ENCODE peak calls at places on chromosomes 6 and 20, in five cellular contexts. E, S, A, D and J are unnamed samples.
A peak's percentile ranks its signal among the peaks of the same experiment; 100 is the strongest.

GRCh38 chr20:50624351-50625016 is 66.9 kb downstream of the RIPOR3 start:
- DNase-seq in E (no peak), S (no peak), A (no peak), D (no peak), J (no peak)

GRCh38 chr6:836276-836853 is 143.4 kb upstream of the EXOC2 start:
- DNase-seq in E (no peak), S (no peak), A (no peak), D (no peak), J (no peak)

GRCh38 chr6:41153451-41153850 is 696 bp downstream of the TREML1 start:
- DNase-seq in E (no peak), S (no peak), A (no peak), D (no peak), J (no peak)

GRCh38 chr6:32967151-32968091 is 973 bp upstream of the BRD2 start:
- DNase-seq in E (peak; percentile 64), S (no peak), A (peak; percentile 39), D (peak; percentile 49), J (no peak)

GRCh38 chr20:49786226-49786625 is 26.4 kb upstream of the SLC9A8 start:
- DNase-seq in E (no peak), S (no peak), A (no peak), D (no peak), J (no peak)

GRCh38 chr6:144036064-144036873 is 28.2 kb upstream of the PLAGL1 start:
- DNase-seq in E (peak; percentile 57), S (peak; percentile 24), A (no peak), D (peak; percentile 40), J (peak; percentile 32)

GRCh38 chr6:75272145-75272840 is 12.3 kb downstream of the TMEM30A start:
- DNase-seq in E (peak; percentile 83), S (peak; percentile 29), A (no peak), D (peak; percentile 68), J (peak; percentile 64)

GRCh38 chr6:152123076-152123475 is 315.6 kb downstream of the ESR1 start:
- DNase-seq in E (no peak), S (no peak), A (no peak), D (no peak), J (no peak)

GRCh38 chr20:51609251-51609650 is 66.7 kb upstream of the NFATC2 start:
- DNase-seq in E (no peak), S (no peak), A (no peak), D (no peak), J (no peak)

GRCh38 chr6:2103644-2104523 is 141.5 kb downstream of the GMDS start:
- DNase-seq in E (peak; percentile 61), S (peak; percentile 23), A (no peak), D (peak; percentile 69), J (peak; percentile 59)

GRCh38 chr6:125046107-125046925 is 84.1 kb downstream of the RNF217 start:
- DNase-seq in E (no peak), S (no peak), A (no peak), D (no peak), J (no peak)

GRCh38 chr6:45504947-45505346 is 127.2 kb upstream of the SUPT3H start:
- DNase-seq in E (peak; percentile 96), S (peak; percentile 38), A (peak; percentile 21), D (peak; percentile 98), J (peak; percentile 77)

GRCh38 chr6:7467007-7467897 is 74.2 kb upstream of the DSP start:
- DNase-seq in E (no peak), S (no peak), A (no peak), D (peak; percentile 26), J (no peak)

GRCh38 chr20:50328996-50329898 is 138.6 kb downstream of the CEBPB start:
- DNase-seq in E (no peak), S (no peak), A (no peak), D (no peak), J (no peak)

GRCh38 chr6:42250509-42250908 is 32.8 kb upstream of the MRPS10 start:
- DNase-seq in E (no peak), S (no peak), A (no peak), D (no peak), J (no peak)

GRCh38 chr20:3980260-3981131 is 34.9 kb downstream of the RNF24 start:
- DNase-seq in E (peak; percentile 74), S (peak; percentile 52), A (peak; percentile 26), D (peak; percentile 73), J (peak; percentile 16)

GRCh38 chr6:37585523-37585905 is 85.8 kb upstream of the CCDC167 start:
- DNase-seq in E (no peak), S (no peak), A (no peak), D (peak; percentile 37), J (no peak)

GRCh38 chr6:114816678-114817077 is 473.9 kb upstream of the HS3ST5 start:
- DNase-seq in E (no peak), S (no peak), A (no peak), D (no peak), J (no peak)

GRCh38 chr6:120620900-120621299 is 713.4 kb downstream of the TBC1D32 start:
- DNase-seq in E (no peak), S (no peak), A (no peak), D (no peak), J (no peak)

GRCh38 chr20:19785173-19785799 is 27.2 kb downstream of the RIN2 start:
- DNase-seq in E (peak; percentile 61), S (peak; percentile 70), A (no peak), D (peak; percentile 68), J (peak; percentile 41)
- TF ChIP-seq CTCF in E (no peak), S (no peak), A (no peak), D (no peak), J (no peak)

DNA sequence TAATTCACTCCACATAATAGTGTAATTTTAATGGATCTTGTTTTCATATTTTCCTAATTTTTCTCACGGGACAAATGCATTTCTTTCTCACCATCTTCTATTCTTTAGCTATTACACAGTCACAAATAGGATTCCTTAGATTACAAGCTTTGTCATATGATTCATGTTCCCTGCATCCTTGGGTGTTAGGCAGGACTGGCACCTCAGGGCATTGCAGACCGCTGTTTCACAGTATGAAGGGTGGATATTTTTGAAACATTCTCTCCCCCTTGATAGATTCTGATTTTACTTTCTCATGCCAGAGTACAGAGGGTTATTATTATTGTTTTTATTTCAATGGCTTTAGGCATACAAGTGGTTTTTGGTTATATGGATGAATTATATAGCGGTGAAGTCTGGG is 602.5 kb downstream of the PHF3 start:
- DNase-seq in E (no peak), S (no peak), A (no peak), D (no peak), J (no peak)
- H3K4me3 ChIP-seq in E (no peak overlapping the region), S (no peak overlapping the region), A (no peak overlapping the region), D (no peak overlapping the region), J (no peak overlapping the region)

GRCh38 chr20:24993337-24994185 is 1.0 kb upstream of the APMAP start:
- DNase-seq in E (peak; percentile 70), S (peak; percentile 23), A (no peak), D (peak; percentile 57), J (peak; percentile 68)
- TF ChIP-seq CTCF in E (peak; percentile 49), S (peak; percentile 47), A (peak; percentile 47), D (peak; percentile 53), J (peak; percentile 22)

DNA sequence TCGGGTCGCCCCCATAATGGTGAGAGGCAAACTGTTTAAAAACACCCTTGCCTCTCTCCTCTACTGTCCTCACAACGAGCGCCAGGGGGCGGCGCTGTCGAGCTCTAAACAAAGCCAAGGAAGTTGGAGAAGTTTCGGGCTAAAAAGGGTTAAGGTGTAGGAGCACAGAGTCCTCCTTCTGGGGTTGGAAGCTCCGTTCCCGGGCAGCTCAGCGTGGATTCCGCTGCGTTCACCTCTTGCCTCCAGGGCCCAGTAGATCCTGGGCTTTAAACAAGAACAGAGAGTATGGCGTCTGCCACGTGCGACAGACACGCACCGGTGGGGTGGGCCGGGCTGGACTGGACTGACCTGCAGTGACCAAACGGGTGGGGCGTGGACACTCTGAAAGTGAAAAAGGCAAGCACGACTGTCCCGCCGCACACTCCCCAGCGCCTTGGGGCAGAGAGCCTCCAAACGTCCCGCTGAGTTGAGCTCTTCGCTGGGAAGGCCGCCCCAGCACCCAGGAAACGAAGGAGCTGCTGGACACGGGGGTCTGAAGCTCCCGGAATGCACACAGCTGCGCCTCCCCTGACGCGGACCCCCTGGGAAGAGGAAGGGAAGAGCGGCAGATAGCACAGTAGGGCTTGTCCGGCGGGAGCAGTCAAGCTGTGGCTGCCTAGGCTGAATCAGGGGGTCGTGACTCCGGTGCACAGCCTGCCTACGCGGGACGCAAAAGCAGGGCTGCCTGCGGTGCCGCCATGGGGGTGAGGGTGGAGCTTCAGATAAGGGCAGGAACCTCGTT is 1.6 kb upstream of the THBD start:
- DNase-seq in E (peak; percentile 87), S (no peak), A (peak; percentile 77), D (peak; percentile 52), J (peak; percentile 72)
- H3K4me3 ChIP-seq in E (peak overlapping the region; percentile 47), S (peak overlapping the region; percentile 47), A (peak overlapping the region; percentile 36), D (peak overlapping the region; percentile 31), J (peak overlapping the region; percentile 45)

DNA sequence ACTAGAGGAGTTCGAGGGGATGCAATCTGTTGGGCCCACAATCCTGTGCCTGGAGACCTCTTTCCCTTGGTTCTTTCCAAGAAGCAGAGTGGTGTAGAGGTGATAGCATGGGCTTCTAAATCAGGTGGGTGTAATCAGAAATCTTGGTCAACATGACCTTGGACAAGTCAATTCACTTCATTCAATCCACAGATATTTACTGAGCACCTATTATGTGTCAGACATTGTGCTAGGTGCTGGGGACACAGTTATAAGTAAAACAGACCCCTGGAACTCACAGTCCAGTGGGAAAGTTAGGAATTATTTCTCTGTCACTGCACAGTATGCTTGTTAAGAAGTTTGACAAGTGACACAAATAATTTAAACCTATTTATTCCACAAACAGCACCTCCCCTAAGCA is 3.3 kb upstream of the E2F1 start:
- DNase-seq in E (no peak), S (no peak), A (no peak), D (no peak), J (no peak)
- TF ChIP-seq CTCF in E (no peak), S (no peak), A (no peak), D (no peak), J (no peak)